ENCODE peak calls at places on chromosomes 11 and 22, in four cellular contexts. One of them, this sample, is unnamed.

GRCh38 chr22:19942071-19942885 is 660 bp upstream of the TXNRD2 start:
- DNase-seq in stimulated activated CD4-positive, alpha-beta T cell treated with anti-CD3 and anti-CD28 coated beads, Interleukin-15, amount 100 ng/mL, for 24 hours: peak; percentile 39
- DNase-seq in heart right ventricle: no peak
- DNase-seq in GM23248: peak; percentile 82
- DNase-seq in this sample: peak; percentile 37

GRCh38 chr11:73386026-73386425 is 9.8 kb downstream of the RELT start:
- DNase-seq in stimulated activated CD4-positive, alpha-beta T cell treated with anti-CD3 and anti-CD28 coated beads, Interleukin-15, amount 100 ng/mL, for 24 hours: no peak
- DNase-seq in heart right ventricle: no peak
- DNase-seq in GM23248: no peak
- DNase-seq in this sample: no peak

GRCh38 chr22:40953446-40953845 is 2.3 kb downstream of the RBX1 start:
- DNase-seq in stimulated activated CD4-positive, alpha-beta T cell treated with anti-CD3 and anti-CD28 coated beads, Interleukin-15, amount 100 ng/mL, for 24 hours: no peak
- DNase-seq in heart right ventricle: no peak
- DNase-seq in GM23248: no peak
- DNase-seq in this sample: no peak

GRCh38 chr22:50530857-50531545 is 1.2 kb upstream of the TYMP start:
- DNase-seq in stimulated activated CD4-positive, alpha-beta T cell treated with anti-CD3 and anti-CD28 coated beads, Interleukin-15, amount 100 ng/mL, for 24 hours: peak; percentile 90
- DNase-seq in heart right ventricle: peak; percentile 89
- DNase-seq in GM23248: peak; percentile 94
- DNase-seq in this sample: peak; percentile 91

GRCh38 chr11:124717786-124718634 is 21.7 kb upstream of the NRGN start:
- DNase-seq in stimulated activated CD4-positive, alpha-beta T cell treated with anti-CD3 and anti-CD28 coated beads, Interleukin-15, amount 100 ng/mL, for 24 hours: peak; percentile 26
- DNase-seq in heart right ventricle: peak; percentile 71
- DNase-seq in GM23248: peak; percentile 50
- DNase-seq in this sample: peak; percentile 15

GRCh38 chr11:116217006-116217405 is 555.8 kb downstream of the BUD13 start:
- DNase-seq in stimulated activated CD4-positive, alpha-beta T cell treated with anti-CD3 and anti-CD28 coated beads, Interleukin-15, amount 100 ng/mL, for 24 hours: peak; percentile 36
- DNase-seq in heart right ventricle: peak; percentile 35
- DNase-seq in GM23248: peak; percentile 65
- DNase-seq in this sample: peak; percentile 27

GRCh38 chr22:24805790-24806662 is at the start of gene SGSM1:
- DNase-seq in stimulated activated CD4-positive, alpha-beta T cell treated with anti-CD3 and anti-CD28 coated beads, Interleukin-15, amount 100 ng/mL, for 24 hours: peak; percentile 88
- DNase-seq in heart right ventricle: peak; percentile 87
- DNase-seq in GM23248: peak; percentile 72
- DNase-seq in this sample: peak; percentile 85

GRCh38 chr11:73257342-73258103 is 14.6 kb upstream of the P2RY6 start:
- DNase-seq in stimulated activated CD4-positive, alpha-beta T cell treated with anti-CD3 and anti-CD28 coated beads, Interleukin-15, amount 100 ng/mL, for 24 hours: no peak
- DNase-seq in heart right ventricle: peak; percentile 48
- DNase-seq in GM23248: peak; percentile 97
- DNase-seq in this sample: no peak

GRCh38 chr11:44243633-44244343 is 66.2 kb downstream of the ALX4 start:
- DNase-seq in stimulated activated CD4-positive, alpha-beta T cell treated with anti-CD3 and anti-CD28 coated beads, Interleukin-15, amount 100 ng/mL, for 24 hours: no peak
- DNase-seq in heart right ventricle: no peak
- DNase-seq in GM23248: peak; percentile 46
- DNase-seq in this sample: no peak

GRCh38 chr11:119615003-119615878 is 113.8 kb downstream of the NECTIN1 start:
- DNase-seq in stimulated activated CD4-positive, alpha-beta T cell treated with anti-CD3 and anti-CD28 coated beads, Interleukin-15, amount 100 ng/mL, for 24 hours: no peak
- DNase-seq in heart right ventricle: no peak
- DNase-seq in GM23248: peak; percentile 83
- DNase-seq in this sample: no peak

GRCh38 chr22:31337178-31337577 is 9.0 kb downstream of the PATZ1 start:
- DNase-seq in stimulated activated CD4-positive, alpha-beta T cell treated with anti-CD3 and anti-CD28 coated beads, Interleukin-15, amount 100 ng/mL, for 24 hours: peak; percentile 48
- DNase-seq in heart right ventricle: no peak
- DNase-seq in GM23248: peak; percentile 24
- DNase-seq in this sample: peak; percentile 68

GRCh38 chr11:124837491-124837856 is 27.8 kb upstream of the ROBO3 start:
- DNase-seq in stimulated activated CD4-positive, alpha-beta T cell treated with anti-CD3 and anti-CD28 coated beads, Interleukin-15, amount 100 ng/mL, for 24 hours: peak; percentile 15
- DNase-seq in heart right ventricle: no peak
- DNase-seq in GM23248: peak; percentile 91
- DNase-seq in this sample: no peak

GRCh38 chr11:19873730-19874129 is 161.1 kb downstream of the NAV2 start:
- DNase-seq in stimulated activated CD4-positive, alpha-beta T cell treated with anti-CD3 and anti-CD28 coated beads, Interleukin-15, amount 100 ng/mL, for 24 hours: no peak
- DNase-seq in heart right ventricle: no peak
- DNase-seq in GM23248: no peak
- DNase-seq in this sample: no peak

GRCh38 chr11:3920148-3920852 is 64.8 kb downstream of the STIM1 start:
- DNase-seq in stimulated activated CD4-positive, alpha-beta T cell treated with anti-CD3 and anti-CD28 coated beads, Interleukin-15, amount 100 ng/mL, for 24 hours: peak; percentile 83
- DNase-seq in heart right ventricle: no peak
- DNase-seq in GM23248: peak; percentile 83
- DNase-seq in this sample: peak; percentile 76

GRCh38 chr22:39839917-39840510 is 53.5 kb downstream of the ENTHD1 start:
- DNase-seq in stimulated activated CD4-positive, alpha-beta T cell treated with anti-CD3 and anti-CD28 coated beads, Interleukin-15, amount 100 ng/mL, for 24 hours: peak; percentile 65
- DNase-seq in heart right ventricle: no peak
- DNase-seq in GM23248: no peak
- DNase-seq in this sample: peak; percentile 17

GRCh38 chr22:31489632-31490495 is at the start of gene EIF4ENIF1:
- DNase-seq in stimulated activated CD4-positive, alpha-beta T cell treated with anti-CD3 and anti-CD28 coated beads, Interleukin-15, amount 100 ng/mL, for 24 hours: peak; percentile 90
- DNase-seq in heart right ventricle: peak; percentile 90
- DNase-seq in GM23248: peak; percentile 88
- DNase-seq in this sample: peak; percentile 86

GRCh38 chr11:134818531-134818930 is 406.5 kb upstream of the B3GAT1 start:
- DNase-seq in stimulated activated CD4-positive, alpha-beta T cell treated with anti-CD3 and anti-CD28 coated beads, Interleukin-15, amount 100 ng/mL, for 24 hours: no peak
- DNase-seq in heart right ventricle: no peak
- DNase-seq in GM23248: no peak
- DNase-seq in this sample: no peak

GRCh38 chr22:40417041-40417440 is 46.6 kb downstream of the SGSM3 start:
- DNase-seq in stimulated activated CD4-positive, alpha-beta T cell treated with anti-CD3 and anti-CD28 coated beads, Interleukin-15, amount 100 ng/mL, for 24 hours: no peak
- DNase-seq in heart right ventricle: no peak
- DNase-seq in GM23248: no peak
- DNase-seq in this sample: no peak

GRCh38 chr11:123063396-123064267 is 1.7 kb upstream of the HSPA8 start:
- DNase-seq in stimulated activated CD4-positive, alpha-beta T cell treated with anti-CD3 and anti-CD28 coated beads, Interleukin-15, amount 100 ng/mL, for 24 hours: peak; percentile 52
- DNase-seq in heart right ventricle: no peak
- DNase-seq in GM23248: peak; percentile 78
- DNase-seq in this sample: peak; percentile 50

GRCh38 chr11:59219836-59220235 is 7.1 kb upstream of the MPEG1 start:
- DNase-seq in stimulated activated CD4-positive, alpha-beta T cell treated with anti-CD3 and anti-CD28 coated beads, Interleukin-15, amount 100 ng/mL, for 24 hours: no peak
- DNase-seq in heart right ventricle: no peak
- DNase-seq in GM23248: no peak
- DNase-seq in this sample: no peak

GRCh38 chr11:134244593-134244992 is 8.6 kb downstream of the THYN1 start:
- DNase-seq in stimulated activated CD4-positive, alpha-beta T cell treated with anti-CD3 and anti-CD28 coated beads, Interleukin-15, amount 100 ng/mL, for 24 hours: no peak
- DNase-seq in heart right ventricle: no peak
- DNase-seq in GM23248: peak; percentile 45
- DNase-seq in this sample: no peak

GRCh38 chr11:27294654-27295053 is 68.4 kb downstream of the CCDC34 start:
- DNase-seq in stimulated activated CD4-positive, alpha-beta T cell treated with anti-CD3 and anti-CD28 coated beads, Interleukin-15, amount 100 ng/mL, for 24 hours: no peak
- DNase-seq in heart right ventricle: no peak
- DNase-seq in GM23248: no peak
- DNase-seq in this sample: no peak

GRCh38 chr11:69446108-69446507 is 35.4 kb upstream of the LINC01488 start:
- DNase-seq in stimulated activated CD4-positive, alpha-beta T cell treated with anti-CD3 and anti-CD28 coated beads, Interleukin-15, amount 100 ng/mL, for 24 hours: no peak
- DNase-seq in heart right ventricle: no peak
- DNase-seq in GM23248: peak; percentile 24
- DNase-seq in this sample: no peak

GRCh38 chr11:33329705-33330329 is 72.6 kb downstream of the HIPK3 start:
- DNase-seq in stimulated activated CD4-positive, alpha-beta T cell treated with anti-CD3 and anti-CD28 coated beads, Interleukin-15, amount 100 ng/mL, for 24 hours: peak; percentile 45
- DNase-seq in heart right ventricle: no peak
- DNase-seq in GM23248: peak; percentile 75
- DNase-seq in this sample: peak; percentile 23

This sample was measured in stimulated activated naive CD8-positive, alpha-beta T cell treated with anti-CD3 and anti-CD28 coated beads, Interleukin-15, Interleukin-2, amounts not matched to agents 100 U/mL and 50 U/mL, for 24 hours.